ENCODE peak calls at places on chromosomes 11 and 22, in four cellular contexts. Z, J, W and C are unnamed samples.

GRCh38 chr11:1854132-1854948 is 1.5 kb downstream of the LSP1 start:
- DNase-seq in Z (no peak), J (no peak), W (no peak), C (no peak)

GRCh38 chr11:72446929-72447753 is 12.8 kb upstream of the CLPB start:
- DNase-seq in Z (peak; percentile 69), J (no peak), W (no peak), C (peak; percentile 76)

GRCh38 chr11:116891746-116892145 is 54.3 kb upstream of the APOA1 start:
- DNase-seq in Z (no peak), J (no peak), W (no peak), C (no peak)

GRCh38 chr22:46533434-46533833 is 4.0 kb downstream of the CELSR1 start:
- DNase-seq in Z (no peak), J (peak; percentile 72), W (no peak), C (no peak)

GRCh38 chr11:119759324-119759723 is 30.3 kb upstream of the NECTIN1 start:
- DNase-seq in Z (peak; percentile 6), J (no peak), W (no peak), C (peak; percentile 48)

GRCh38 chr11:115256326-115257197 is 247.7 kb downstream of the CADM1 start:
- DNase-seq in Z (no peak), J (peak; percentile 41), W (no peak), C (peak; percentile 79)

GRCh38 chr22:50308597-50308935 is 1.1 kb upstream of the PLXNB2 start:
- DNase-seq in Z (peak; percentile 40), J (peak; percentile 71), W (no peak), C (peak; percentile 27)

GRCh38 chr11:122103366-122103765 is 12.6 kb downstream of the BLID start:
- DNase-seq in Z (peak; percentile 61), J (no peak), W (no peak), C (no peak)

GRCh38 chr11:27625347-27625912 is 74.8 kb downstream of the BDNF start:
- DNase-seq in Z (no peak), J (no peak), W (no peak), C (no peak)

GRCh38 chr11:95699631-95700470 is 89.7 kb downstream of the FAM76B start:
- DNase-seq in Z (peak; percentile 49), J (no peak), W (no peak), C (no peak)

GRCh38 chr11:120224872-120225371 is 14.1 kb downstream of the OAF start:
- DNase-seq in Z (no peak), J (no peak), W (no peak), C (no peak)

GRCh38 chr22:42180349-42180842 is 49.8 kb upstream of the CYP2D6 start:
- DNase-seq in Z (peak; percentile 34), J (no peak), W (no peak), C (no peak)

GRCh38 chr22:48653929-48654328 is 1173.7 kb downstream of the BRD1 start:
- DNase-seq in Z (no peak), J (no peak), W (no peak), C (no peak)

GRCh38 chr11:69414773-69415187 is 66.7 kb upstream of the LINC01488 start:
- DNase-seq in Z (no peak), J (no peak), W (no peak), C (no peak)

GRCh38 chr22:20741008-20741633 is 32.8 kb upstream of the SERPIND1 start:
- DNase-seq in Z (no peak), J (no peak), W (no peak), C (no peak)

DNA sequence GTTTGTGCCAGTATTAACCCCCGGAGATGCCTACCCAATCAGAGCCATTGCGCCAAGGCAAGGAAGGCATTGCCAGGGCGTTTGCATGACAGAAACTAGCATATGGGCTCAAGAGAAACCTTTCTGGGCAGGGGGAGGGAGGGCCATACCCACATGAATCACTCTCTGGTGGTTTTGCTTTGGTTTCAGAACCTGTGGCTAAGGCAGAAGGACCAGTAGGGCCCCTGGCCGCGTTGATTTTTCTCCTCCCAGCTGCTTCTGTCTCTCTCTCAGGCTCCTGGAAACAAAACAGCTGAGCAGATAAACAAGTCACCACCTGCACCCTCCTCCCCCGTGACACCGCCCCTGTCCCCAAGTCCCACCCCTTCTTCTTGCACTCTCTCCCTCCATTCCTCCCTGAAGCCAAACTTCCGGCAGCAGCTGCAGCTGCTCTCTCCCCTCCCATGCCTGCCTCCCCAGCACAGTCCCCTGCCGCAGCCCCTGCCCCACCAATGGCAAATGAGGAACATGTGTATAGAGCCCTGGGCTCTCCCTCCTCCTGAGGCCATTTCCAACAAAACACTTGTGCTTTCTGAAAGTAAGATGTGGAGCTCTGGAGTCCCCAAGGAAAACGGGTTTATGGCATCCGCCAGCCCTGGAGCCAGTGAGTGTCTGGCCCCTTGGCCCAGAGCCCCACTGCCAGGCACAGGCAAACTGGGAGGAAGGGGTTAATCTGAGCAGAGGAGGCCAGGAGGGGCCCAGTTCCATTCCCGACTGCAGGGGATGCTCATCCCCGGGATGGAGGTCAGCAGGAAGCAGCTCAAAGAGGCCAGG is 39.0 kb upstream of the ADA2 start:
- DNase-seq in Z (no peak), J (peak; percentile 92), W (peak; percentile 74), C (peak; percentile 93)
- H3K9ac ChIP-seq in Z (no peak overlapping the region), J (no peak overlapping the region), W (no peak overlapping the region), C (peak overlapping the region; percentile 29)

GRCh38 chr11:123188508-123189165 is 6.4 kb downstream of the CLMP start:
- DNase-seq in Z (peak; percentile 99), J (no peak), W (no peak), C (peak; percentile 58)
- H3K4ac ChIP-seq in Z (peak overlapping the region; percentile 82), J (no peak overlapping the region), W (no peak overlapping the region), C (no peak overlapping the region)

GRCh38 chr22:29062286-29062949 is 787 bp upstream of the C22orf31 start:
- DNase-seq in Z (no peak), J (no peak), W (no peak), C (peak; percentile 87)

GRCh38 chr22:29069476-29069875 is 3.4 kb upstream of the KREMEN1 start:
- DNase-seq in Z (no peak), J (no peak), W (no peak), C (no peak)

GRCh38 chr22:29060931-29061330 is 700 bp downstream of the C22orf31 start:
- DNase-seq in Z (no peak), J (no peak), W (no peak), C (no peak)

GRCh38 chr22:29061773-29062172 is at the start of gene C22orf31:
- DNase-seq in Z (peak; percentile 7), J (no peak), W (no peak), C (no peak)

DNA sequence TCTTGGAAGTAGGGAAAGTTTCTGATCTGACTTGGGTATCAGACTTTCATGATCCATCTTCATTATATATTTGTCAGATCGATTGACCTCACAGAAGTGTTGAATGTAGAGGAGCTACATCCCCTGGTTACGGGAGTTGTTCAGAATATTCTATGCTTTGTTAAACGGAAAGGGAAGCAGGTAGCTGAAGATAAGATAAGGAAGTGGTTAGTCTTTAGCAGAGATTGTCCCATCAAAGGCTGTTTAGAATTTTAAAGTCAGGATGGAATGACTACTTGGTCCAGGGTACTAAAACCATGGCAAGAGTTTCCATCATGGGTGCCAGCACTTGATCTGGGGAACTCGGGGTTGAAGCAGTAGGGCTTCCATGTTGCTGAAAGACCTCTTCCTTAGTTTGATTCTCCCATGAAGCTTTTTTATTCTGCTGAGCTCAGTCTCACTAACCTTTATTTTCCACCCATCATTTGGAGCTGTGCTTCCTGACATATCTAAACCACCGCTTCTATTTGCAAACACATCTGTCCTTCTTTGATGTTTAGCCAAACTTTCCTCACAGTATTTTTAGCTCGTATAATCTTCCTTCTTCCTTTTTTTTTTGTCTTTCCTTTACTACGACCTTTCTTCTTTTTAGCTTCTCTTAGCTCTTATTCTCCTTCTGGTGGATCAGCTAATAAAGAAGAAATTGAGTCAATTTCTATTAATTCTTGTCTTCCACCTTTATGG is 4.0 kb upstream of the C22orf31 start:
- DNase-seq in Z (no peak), J (no peak), W (no peak), C (no peak)
- H4K5ac ChIP-seq in Z (no peak overlapping the region), J (no peak overlapping the region), W (no peak overlapping the region), C (no peak overlapping the region)

DNA sequence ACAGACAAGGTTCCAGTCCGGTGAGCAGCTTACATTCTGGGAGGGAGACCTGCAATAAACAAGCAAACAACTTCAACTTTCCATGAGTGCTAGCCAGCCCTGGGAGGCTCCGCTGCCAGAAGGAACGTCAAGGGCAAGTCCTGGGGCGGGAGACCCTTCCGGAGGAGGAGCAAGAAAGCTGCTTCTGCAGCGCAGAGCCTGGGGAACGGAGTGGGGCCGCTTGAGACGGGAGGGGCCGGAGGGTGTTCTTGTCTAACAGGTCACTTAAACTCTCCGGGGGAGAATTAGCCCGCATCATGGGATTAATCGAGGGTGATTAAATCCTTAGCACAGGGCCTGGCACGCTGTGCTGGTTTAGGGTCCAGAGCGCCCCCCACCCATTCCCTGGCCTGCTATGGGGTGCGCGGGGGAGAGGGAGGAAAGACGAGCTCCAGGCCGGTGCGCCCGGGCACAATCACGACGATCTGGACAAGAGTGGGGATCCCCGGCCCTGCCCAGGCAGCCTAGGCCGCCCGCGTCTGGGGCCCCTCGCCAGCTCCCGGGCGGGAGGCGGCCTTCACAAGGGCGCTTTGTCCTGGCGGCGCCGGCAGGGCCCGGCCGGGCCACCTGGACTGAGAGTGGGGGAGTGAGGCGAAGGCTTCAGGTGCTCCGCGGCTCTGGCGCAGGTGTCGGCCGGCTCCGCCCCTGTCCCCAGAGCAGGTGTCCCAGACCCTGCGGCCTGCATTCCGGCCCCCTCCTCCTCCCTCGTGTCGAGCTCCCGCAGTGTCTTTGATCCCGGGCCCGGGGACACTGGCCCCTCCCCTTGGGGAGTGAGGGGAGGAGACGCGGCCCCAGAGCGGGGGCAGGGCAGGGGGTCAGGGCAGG is 663 bp upstream of the LARGE2 start:
- DNase-seq in Z (no peak), J (peak; percentile 98), W (peak; percentile 94), C (peak; percentile 89)
- H3K9ac ChIP-seq in Z (no peak overlapping the region), J (peak overlapping the region; percentile 3), W (peak overlapping the region; percentile 67), C (peak overlapping the region; percentile 5)

GRCh38 chr11:7905549-7905948 is 25.5 kb downstream of the OR10A6 start:
- DNase-seq in Z (no peak), J (no peak), W (no peak), C (no peak)
- H3K4ac ChIP-seq in Z (peak overlapping the region; percentile 91), J (no peak overlapping the region), W (peak overlapping the region; percentile 3), C (peak overlapping the region; percentile 85)

GRCh38 chr11:66281001-66281400 is 3.0 kb downstream of the CNIH2 start:
- DNase-seq in Z (no peak), J (no peak), W (no peak), C (peak; percentile 85)
- H4K5ac ChIP-seq in Z (no peak overlapping the region), J (no peak overlapping the region), W (no peak overlapping the region), C (no peak overlapping the region)

DNA sequence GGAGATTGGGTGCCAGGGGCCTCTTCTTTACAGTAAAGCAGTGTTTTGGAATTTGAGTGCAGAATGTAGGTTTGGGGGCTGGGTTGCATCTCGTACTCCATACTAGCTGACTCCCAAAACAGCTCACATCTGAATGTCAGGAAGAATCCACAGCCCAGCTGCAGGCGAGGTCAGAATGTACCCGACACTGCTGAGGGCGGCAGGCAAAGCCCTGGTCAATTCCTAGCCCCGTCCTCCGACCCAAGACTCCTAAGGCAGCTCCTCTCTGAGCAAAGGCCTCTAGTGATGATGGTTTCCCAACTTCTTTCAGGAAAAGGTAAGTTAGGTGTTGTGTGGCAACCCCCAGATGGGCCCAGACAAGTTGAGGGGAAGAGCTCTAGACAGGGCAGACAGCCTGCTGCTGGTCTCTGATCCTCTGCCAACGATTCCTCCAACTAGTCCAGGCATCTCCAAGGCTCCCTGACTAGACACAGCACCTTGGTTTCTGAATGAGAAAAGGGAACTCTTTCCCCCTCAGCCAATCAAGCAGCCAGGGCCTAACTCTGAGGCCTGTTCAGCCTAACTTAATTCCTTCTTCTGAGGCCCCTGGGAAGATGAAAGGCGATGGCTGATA is 8.6 kb downstream of the LARGE2 start:
- DNase-seq in Z (no peak), J (no peak), W (no peak), C (no peak)
- H3K9ac ChIP-seq in Z (no peak overlapping the region), J (no peak overlapping the region), W (no peak overlapping the region), C (no peak overlapping the region)